ENCODE peak calls at places on chromosomes 3 and 15, in five cellular contexts. S is iPS-NIHi11; C is activated CD4-positive, CD25-positive, alpha-beta regulatory T cell treated with anti-CD3 and anti-CD28 coated beads, Interleukin-2, amount 50 U/mL, for 72 hours; P is foreskin fibroblast; W is transverse colon. U is an unnamed sample.

GRCh38 chr15:76310470-76311070 is 699 bp downstream of the ETFA start:
- DNase-seq in S (no peak), C (no peak), P (peak), W (no peak), U (no peak)

GRCh38 chr3:97658670-97659285 is 105.8 kb upstream of the ARL6 start:
- DNase-seq in S (peak), C (no peak), P (no peak), W (no peak), U (peak)

GRCh38 chr15:98155356-98155755 is 194.9 kb downstream of the ARRDC4 start:
- DNase-seq in S (no peak), C (no peak), P (peak), W (no peak), U (no peak)

GRCh38 chr3:136750922-136751258 is 1.3 kb downstream of the STAG1 start:
- DNase-seq in S (no peak), C (no peak), P (peak), W (no peak), U (no peak)

GRCh38 chr3:185744997-185745843 is 79.6 kb downstream of the IGF2BP2 start:
- DNase-seq in S (no peak), C (no peak), P (peak), W (no peak), U (no peak)

GRCh38 chr3:14323401-14324223 is 78.8 kb upstream of the SLC6A6 start:
- DNase-seq in S (no peak), C (no peak), P (no peak), W (no peak), U (no peak)

GRCh38 chr15:44676676-44677075 is 13.2 kb upstream of the SPG11 start:
- DNase-seq in S (no peak), C (no peak), P (no peak), W (no peak), U (no peak)

GRCh38 chr15:56243774-56244236 is at the start of gene RFX7:
- DNase-seq in S (peak), C (peak), P (peak), W (peak), U (no peak)

GRCh38 chr3:119657887-119658702 is 2.3 kb downstream of the POPDC2 start:
- DNase-seq in S (no peak), C (no peak), P (no peak), W (no peak), U (no peak)

GRCh38 chr3:15633159-15633558 is 31.6 kb downstream of the BTD start:
- DNase-seq in S (no peak), C (no peak), P (no peak), W (no peak), U (no peak)

GRCh38 chr3:49807427-49808114 is 4.5 kb downstream of the INKA1 start:
- DNase-seq in S (no peak), C (no peak), P (peak), W (no peak), U (no peak)

GRCh38 chr15:26887926-26888666 is 21.2 kb downstream of the GABRA5 start:
- DNase-seq in S (no peak), C (no peak), P (no peak), W (no peak), U (no peak)

GRCh38 chr3:182814419-182815160 is 21.3 kb downstream of the ATP11B start:
- DNase-seq in S (no peak), C (no peak), P (no peak), W (no peak), U (no peak)

GRCh38 chr3:141877911-141878310 is 1.5 kb downstream of the ATP1B3 start:
- DNase-seq in S (no peak), C (no peak), P (peak), W (no peak), U (no peak)

GRCh38 chr15:98646546-98647025 is 1.8 kb upstream of the IGF1R start:
- DNase-seq in S (no peak), C (no peak), P (no peak), W (no peak), U (no peak)

GRCh38 chr3:155411500-155412223 is 118.2 kb upstream of the STRIT1 start:
- DNase-seq in S (no peak), C (no peak), P (no peak), W (no peak), U (no peak)

GRCh38 chr15:44194397-44195150 is 497 bp downstream of the FRMD5 start:
- DNase-seq in S (no peak), C (peak), P (peak), W (peak), U (no peak)

GRCh38 chr3:64985072-64985471 is 297.3 kb upstream of the ADAMTS9 start:
- DNase-seq in S (no peak), C (no peak), P (no peak), W (no peak), U (no peak)

GRCh38 chr3:73603771-73604171 is 21.0 kb downstream of the PDZRN3 start:
- DNase-seq in S (no peak), C (no peak), P (peak), W (no peak), U (no peak)

GRCh38 chr15:36898522-36899126 is 201.7 kb downstream of the MEIS2 start:
- DNase-seq in S (no peak), C (no peak), P (no peak), W (no peak), U (no peak)

GRCh38 chr3:140288575-140288974 is 353.6 kb downstream of the CLSTN2 start:
- DNase-seq in S (no peak), C (no peak), P (peak), W (no peak), U (no peak)

GRCh38 chr3:67094769-67095168 is 96.7 kb downstream of the KBTBD8 start:
- DNase-seq in S (no peak), C (no peak), P (peak), W (no peak), U (no peak)

GRCh38 chr3:40317061-40317676 is 7.7 kb downstream of the EIF1B start:
- DNase-seq in S (peak), C (no peak), P (peak), W (peak), U (peak)

GRCh38 chr3:24981309-24981708 is 446.8 kb upstream of the RARB start:
- DNase-seq in S (no peak), C (no peak), P (no peak), W (no peak), U (no peak)

GRCh38 chr3:71629289-71630252 is 46.0 kb upstream of the FOXP1 start:
- DNase-seq in S (no peak), C (no peak), P (peak), W (no peak), U (no peak)

GRCh38 chr3:132006605-132007204 is 28.1 kb downstream of the CPNE4 start:
- DNase-seq in S (peak), C (no peak), P (peak), W (peak), U (no peak)

GRCh38 chr3:74129056-74129455 is 485.4 kb downstream of the CNTN3 start:
- DNase-seq in S (no peak), C (no peak), P (no peak), W (no peak), U (no peak)

GRCh38 chr3:10322355-10322715 is 1.4 kb upstream of the SEC13 start:
- DNase-seq in S (peak), C (no peak), P (no peak), W (no peak), U (no peak)

GRCh38 chr3:68402519-68402918 is 529.8 kb downstream of the TAFA4 start:
- DNase-seq in S (no peak), C (no peak), P (no peak), W (no peak), U (no peak)

GRCh38 chr3:134965849-134966248 is 170.8 kb downstream of the EPHB1 start:
- DNase-seq in S (no peak), C (no peak), P (no peak), W (no peak), U (no peak)